ENCODE peak calls at places on chromosomes 11 and 22, in eight cellular contexts. One of them, this sample, is unnamed.

GRCh38 chr11:32386770-32387377 is 48.5 kb downstream of the WT1 start:
- DNase-seq in CD4-positive, alpha-beta memory T cell: no peak
- DNase-seq in mucosa of descending colon: no peak
- DNase-seq in CD8-positive, alpha-beta memory T cell: no peak
- DNase-seq in fibroblast of pulmonary artery: peak
- DNase-seq in GM12865: no peak
- DNase-seq in skeletal muscle cell: no peak
- DNase-seq in transverse colon: no peak
- DNase-seq in this sample: peak

GRCh38 chr11:7251836-7252682 is at the start of gene SYT9:
- DNase-seq in CD4-positive, alpha-beta memory T cell: no peak
- DNase-seq in mucosa of descending colon: peak
- DNase-seq in CD8-positive, alpha-beta memory T cell: no peak
- DNase-seq in fibroblast of pulmonary artery: peak
- DNase-seq in GM12865: peak
- DNase-seq in skeletal muscle cell: no peak
- DNase-seq in transverse colon: peak
- DNase-seq in this sample: peak

GRCh38 chr11:30282289-30282631 is 40.6 kb upstream of the ARL14EP start:
- DNase-seq in CD4-positive, alpha-beta memory T cell: no peak
- DNase-seq in mucosa of descending colon: no peak
- DNase-seq in CD8-positive, alpha-beta memory T cell: peak
- DNase-seq in fibroblast of pulmonary artery: no peak
- DNase-seq in GM12865: peak
- DNase-seq in skeletal muscle cell: no peak
- DNase-seq in transverse colon: peak
- DNase-seq in this sample: no peak

GRCh38 chr11:15497366-15497765 is 382.6 kb downstream of the INSC start:
- DNase-seq in CD4-positive, alpha-beta memory T cell: no peak
- DNase-seq in mucosa of descending colon: no peak
- DNase-seq in CD8-positive, alpha-beta memory T cell: no peak
- DNase-seq in fibroblast of pulmonary artery: no peak
- DNase-seq in GM12865: no peak
- DNase-seq in skeletal muscle cell: no peak
- DNase-seq in transverse colon: peak
- DNase-seq in this sample: no peak

GRCh38 chr11:3983101-3983500 is 111.5 kb upstream of the RRM1 start:
- DNase-seq in CD4-positive, alpha-beta memory T cell: no peak
- DNase-seq in mucosa of descending colon: no peak
- DNase-seq in CD8-positive, alpha-beta memory T cell: no peak
- DNase-seq in fibroblast of pulmonary artery: no peak
- DNase-seq in GM12865: no peak
- DNase-seq in skeletal muscle cell: no peak
- DNase-seq in transverse colon: no peak
- DNase-seq in this sample: no peak

GRCh38 chr11:57318178-57318577 is 6.6 kb downstream of the TNKS1BP1 start:
- DNase-seq in CD4-positive, alpha-beta memory T cell: no peak
- DNase-seq in mucosa of descending colon: no peak
- DNase-seq in CD8-positive, alpha-beta memory T cell: no peak
- DNase-seq in fibroblast of pulmonary artery: peak
- DNase-seq in GM12865: no peak
- DNase-seq in skeletal muscle cell: no peak
- DNase-seq in transverse colon: no peak
- DNase-seq in this sample: peak

GRCh38 chr11:128695539-128696221 is 1.8 kb downstream of the FLI1 start:
- DNase-seq in CD4-positive, alpha-beta memory T cell: peak
- DNase-seq in mucosa of descending colon: no peak
- DNase-seq in CD8-positive, alpha-beta memory T cell: peak
- DNase-seq in fibroblast of pulmonary artery: peak
- DNase-seq in GM12865: peak
- DNase-seq in skeletal muscle cell: no peak
- DNase-seq in transverse colon: peak
- DNase-seq in this sample: no peak

GRCh38 chr22:28951969-28952521 is 68.7 kb downstream of the ZNRF3 start:
- DNase-seq in CD4-positive, alpha-beta memory T cell: no peak
- DNase-seq in mucosa of descending colon: no peak
- DNase-seq in CD8-positive, alpha-beta memory T cell: no peak
- DNase-seq in fibroblast of pulmonary artery: peak
- DNase-seq in GM12865: no peak
- DNase-seq in skeletal muscle cell: peak
- DNase-seq in transverse colon: peak
- DNase-seq in this sample: peak

GRCh38 chr11:61815790-61816735 is 740 bp downstream of the FADS1 start:
- DNase-seq in CD4-positive, alpha-beta memory T cell: peak
- DNase-seq in mucosa of descending colon: peak
- DNase-seq in CD8-positive, alpha-beta memory T cell: peak
- DNase-seq in fibroblast of pulmonary artery: peak
- DNase-seq in GM12865: peak
- DNase-seq in skeletal muscle cell: no peak
- DNase-seq in transverse colon: peak
- DNase-seq in this sample: peak

GRCh38 chr22:37235897-37236607 is 8.0 kb downstream of the RAC2 start:
- DNase-seq in CD4-positive, alpha-beta memory T cell: no peak
- DNase-seq in mucosa of descending colon: peak
- DNase-seq in CD8-positive, alpha-beta memory T cell: no peak
- DNase-seq in fibroblast of pulmonary artery: no peak
- DNase-seq in GM12865: no peak
- DNase-seq in skeletal muscle cell: no peak
- DNase-seq in transverse colon: peak
- DNase-seq in this sample: no peak

GRCh38 chr11:4187055-4187988 is 92.7 kb downstream of the RRM1 start:
- DNase-seq in CD4-positive, alpha-beta memory T cell: peak
- DNase-seq in mucosa of descending colon: peak
- DNase-seq in CD8-positive, alpha-beta memory T cell: peak
- DNase-seq in fibroblast of pulmonary artery: peak
- DNase-seq in GM12865: peak
- DNase-seq in skeletal muscle cell: peak
- DNase-seq in transverse colon: peak
- DNase-seq in this sample: peak

GRCh38 chr11:86790867-86791849 is 9.2 kb upstream of the PRSS23 start:
- DNase-seq in CD4-positive, alpha-beta memory T cell: no peak
- DNase-seq in mucosa of descending colon: no peak
- DNase-seq in CD8-positive, alpha-beta memory T cell: no peak
- DNase-seq in fibroblast of pulmonary artery: no peak
- DNase-seq in GM12865: no peak
- DNase-seq in skeletal muscle cell: no peak
- DNase-seq in transverse colon: no peak
- DNase-seq in this sample: no peak

GRCh38 chr11:134412508-134413333 is 679 bp upstream of the B3GAT1 start:
- DNase-seq in CD4-positive, alpha-beta memory T cell: no peak
- DNase-seq in mucosa of descending colon: no peak
- DNase-seq in CD8-positive, alpha-beta memory T cell: no peak
- DNase-seq in fibroblast of pulmonary artery: no peak
- DNase-seq in GM12865: no peak
- DNase-seq in skeletal muscle cell: no peak
- DNase-seq in transverse colon: peak
- DNase-seq in this sample: no peak

GRCh38 chr11:101866619-101867491 is 48.0 kb upstream of the CEP126 start:
- DNase-seq in CD4-positive, alpha-beta memory T cell: no peak
- DNase-seq in mucosa of descending colon: no peak
- DNase-seq in CD8-positive, alpha-beta memory T cell: no peak
- DNase-seq in fibroblast of pulmonary artery: no peak
- DNase-seq in GM12865: no peak
- DNase-seq in skeletal muscle cell: no peak
- DNase-seq in transverse colon: no peak
- DNase-seq in this sample: peak

DNA sequence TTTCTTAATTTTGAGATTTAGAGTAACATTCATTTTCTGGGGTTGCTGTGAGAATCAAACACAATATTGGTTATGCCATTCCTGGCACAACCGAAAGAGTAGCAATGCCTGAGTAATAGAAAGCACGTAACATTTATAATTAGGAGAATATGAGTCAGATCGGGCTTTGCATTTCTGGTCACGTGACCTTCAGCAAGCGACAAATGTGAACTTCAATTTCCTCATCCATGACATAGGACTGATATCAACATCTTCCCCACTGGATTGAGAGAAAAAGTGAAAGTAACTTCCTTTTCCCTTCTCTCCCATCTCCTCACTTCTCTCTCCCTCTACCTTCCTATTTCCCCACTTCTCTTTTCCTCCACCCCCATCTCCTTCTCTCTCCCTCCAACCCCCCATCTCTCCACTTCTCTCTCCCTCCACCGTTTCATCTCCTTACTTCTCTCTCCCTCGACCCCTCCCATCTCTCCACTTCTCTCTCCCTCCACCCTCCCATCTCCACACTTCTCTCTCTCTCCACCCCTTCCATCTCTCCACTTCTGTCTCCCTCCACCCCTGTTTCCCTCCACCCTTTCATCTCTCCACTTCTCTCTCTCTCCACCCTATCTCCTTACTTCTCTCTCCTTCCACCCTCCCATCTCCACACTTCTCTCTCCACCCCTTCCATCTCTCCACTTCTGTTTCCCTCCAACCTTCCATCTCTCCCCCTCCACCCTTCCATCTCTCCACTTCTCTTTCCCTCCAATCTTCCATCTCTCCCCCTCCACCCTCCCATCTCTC is 33.5 kb upstream of the CAT start:
- DNase-seq in CD4-positive, alpha-beta memory T cell: no peak
- DNase-seq in mucosa of descending colon: no peak
- DNase-seq in CD8-positive, alpha-beta memory T cell: no peak
- DNase-seq in fibroblast of pulmonary artery: no peak
- DNase-seq in GM12865: peak
- DNase-seq in skeletal muscle cell: no peak
- DNase-seq in transverse colon: no peak
- DNase-seq in this sample: peak
- H3K4me3 ChIP-seq in CD4-positive, alpha-beta memory T cell: peak
- H3K4me3 ChIP-seq in mucosa of descending colon: no peak
- H3K4me3 ChIP-seq in CD8-positive, alpha-beta memory T cell: no peak
- H3K4me3 ChIP-seq in fibroblast of pulmonary artery: no peak
- H3K4me3 ChIP-seq in GM12865: no peak
- H3K4me3 ChIP-seq in skeletal muscle cell: no peak
- H3K4me3 ChIP-seq in transverse colon: no peak
- H3K4me3 ChIP-seq in this sample: no peak

DNA sequence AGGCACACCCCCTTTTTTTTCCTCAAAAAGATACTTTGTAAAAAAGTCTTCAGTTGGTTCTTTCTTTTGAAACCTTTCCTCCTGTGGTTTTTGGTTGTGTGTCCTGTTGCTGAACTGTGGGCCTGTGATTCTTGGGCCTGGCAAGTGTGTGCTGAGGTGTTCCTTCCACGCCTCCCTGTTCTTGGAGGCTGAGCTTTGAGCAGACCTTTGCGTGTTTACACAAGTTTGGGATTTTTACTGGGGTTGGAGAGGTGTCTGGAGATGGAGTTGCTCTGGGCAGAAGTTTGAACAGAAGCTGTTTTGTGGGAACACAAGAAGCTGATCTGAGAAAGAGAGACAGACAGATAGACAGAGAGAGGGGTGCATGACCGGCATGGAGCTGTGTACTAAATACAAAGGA is 70.1 kb downstream of the LDLRAD3 start:
- DNase-seq in CD4-positive, alpha-beta memory T cell: no peak
- DNase-seq in mucosa of descending colon: no peak
- DNase-seq in CD8-positive, alpha-beta memory T cell: no peak
- DNase-seq in fibroblast of pulmonary artery: no peak
- DNase-seq in GM12865: no peak
- DNase-seq in skeletal muscle cell: no peak
- DNase-seq in transverse colon: no peak
- DNase-seq in this sample: no peak
- H3K4me3 ChIP-seq in CD4-positive, alpha-beta memory T cell: no peak
- H3K4me3 ChIP-seq in mucosa of descending colon: no peak
- H3K4me3 ChIP-seq in CD8-positive, alpha-beta memory T cell: no peak
- H3K4me3 ChIP-seq in fibroblast of pulmonary artery: no peak
- H3K4me3 ChIP-seq in GM12865: no peak
- H3K4me3 ChIP-seq in skeletal muscle cell: no peak
- H3K4me3 ChIP-seq in transverse colon: no peak
- H3K4me3 ChIP-seq in this sample: no peak

DNA sequence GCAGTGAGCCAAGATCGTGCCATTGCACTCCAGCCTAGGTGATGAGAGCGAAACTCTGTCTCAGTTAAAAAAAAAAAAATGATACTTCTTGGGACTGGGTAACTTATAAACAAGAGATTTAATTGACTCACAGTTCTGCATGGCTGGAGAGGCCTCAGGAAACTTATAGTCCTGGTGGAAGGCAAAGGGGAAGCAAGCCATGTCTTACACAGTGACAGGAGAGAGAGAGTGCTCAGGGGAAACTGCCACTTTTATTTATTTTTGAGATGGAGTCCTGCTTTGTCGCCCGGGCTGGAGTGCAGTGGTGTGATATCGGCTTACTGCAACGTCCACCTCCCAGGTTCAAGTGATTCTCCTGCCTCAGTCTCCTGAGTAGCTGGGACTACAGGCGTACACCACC is 8.2 kb downstream of the SDF2L1 start:
- DNase-seq in CD4-positive, alpha-beta memory T cell: no peak
- DNase-seq in mucosa of descending colon: no peak
- DNase-seq in CD8-positive, alpha-beta memory T cell: no peak
- DNase-seq in fibroblast of pulmonary artery: no peak
- DNase-seq in GM12865: no peak
- DNase-seq in skeletal muscle cell: no peak
- DNase-seq in transverse colon: no peak
- DNase-seq in this sample: no peak
- H3K4me3 ChIP-seq in CD4-positive, alpha-beta memory T cell: no peak
- H3K4me3 ChIP-seq in mucosa of descending colon: no peak
- H3K4me3 ChIP-seq in CD8-positive, alpha-beta memory T cell: no peak
- H3K4me3 ChIP-seq in fibroblast of pulmonary artery: no peak
- H3K4me3 ChIP-seq in GM12865: no peak
- H3K4me3 ChIP-seq in skeletal muscle cell: no peak
- H3K4me3 ChIP-seq in transverse colon: no peak
- H3K4me3 ChIP-seq in this sample: no peak

GRCh38 chr22:19782533-19782932 is 22.0 kb downstream of the TBX1 start:
- DNase-seq in CD4-positive, alpha-beta memory T cell: no peak
- DNase-seq in mucosa of descending colon: no peak
- DNase-seq in CD8-positive, alpha-beta memory T cell: no peak
- DNase-seq in fibroblast of pulmonary artery: no peak
- DNase-seq in GM12865: no peak
- DNase-seq in skeletal muscle cell: no peak
- DNase-seq in transverse colon: no peak
- DNase-seq in this sample: no peak

GRCh38 chr22:19779685-19780268 is 19.2 kb downstream of the TBX1 start:
- DNase-seq in CD4-positive, alpha-beta memory T cell: no peak
- DNase-seq in mucosa of descending colon: no peak
- DNase-seq in CD8-positive, alpha-beta memory T cell: no peak
- DNase-seq in fibroblast of pulmonary artery: no peak
- DNase-seq in GM12865: no peak
- DNase-seq in skeletal muscle cell: peak
- DNase-seq in transverse colon: no peak
- DNase-seq in this sample: no peak

GRCh38 chr22:19776433-19777031 is 16.0 kb downstream of the TBX1 start:
- DNase-seq in CD4-positive, alpha-beta memory T cell: no peak
- DNase-seq in mucosa of descending colon: no peak
- DNase-seq in CD8-positive, alpha-beta memory T cell: no peak
- DNase-seq in fibroblast of pulmonary artery: no peak
- DNase-seq in GM12865: no peak
- DNase-seq in skeletal muscle cell: no peak
- DNase-seq in transverse colon: no peak
- DNase-seq in this sample: no peak

GRCh38 chr22:19775496-19776325 is 15.1 kb downstream of the TBX1 start:
- DNase-seq in CD4-positive, alpha-beta memory T cell: no peak
- DNase-seq in mucosa of descending colon: peak
- DNase-seq in CD8-positive, alpha-beta memory T cell: no peak
- DNase-seq in fibroblast of pulmonary artery: no peak
- DNase-seq in GM12865: peak
- DNase-seq in skeletal muscle cell: no peak
- DNase-seq in transverse colon: no peak
- DNase-seq in this sample: no peak

DNA sequence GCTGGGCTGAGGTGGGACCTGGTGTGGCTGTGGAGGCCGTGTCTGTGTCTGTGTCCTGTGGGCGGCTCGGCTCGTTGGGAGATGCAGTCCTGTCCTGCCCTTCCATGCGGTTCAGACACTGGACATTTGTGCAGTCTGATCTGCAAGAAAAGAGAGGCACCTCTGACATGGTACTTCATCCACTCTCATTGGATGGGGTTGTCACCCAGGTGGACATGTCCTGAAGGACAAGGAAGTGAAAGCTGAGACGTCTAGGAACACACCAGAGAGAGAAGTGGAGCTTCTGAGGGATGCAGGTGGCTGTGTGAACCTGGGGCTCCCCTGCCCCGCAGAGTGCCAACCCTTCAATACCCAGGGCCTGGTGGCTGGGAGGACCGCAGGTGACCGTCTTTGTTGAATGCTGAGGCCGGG is 18.4 kb downstream of the TBX1 start:
- DNase-seq in CD4-positive, alpha-beta memory T cell: no peak
- DNase-seq in mucosa of descending colon: no peak
- DNase-seq in CD8-positive, alpha-beta memory T cell: no peak
- DNase-seq in fibroblast of pulmonary artery: no peak
- DNase-seq in GM12865: no peak
- DNase-seq in skeletal muscle cell: no peak
- DNase-seq in transverse colon: no peak
- DNase-seq in this sample: no peak
- H3K4me3 ChIP-seq in CD4-positive, alpha-beta memory T cell: no peak
- H3K4me3 ChIP-seq in mucosa of descending colon: no peak
- H3K4me3 ChIP-seq in CD8-positive, alpha-beta memory T cell: no peak
- H3K4me3 ChIP-seq in fibroblast of pulmonary artery: no peak
- H3K4me3 ChIP-seq in GM12865: no peak
- H3K4me3 ChIP-seq in skeletal muscle cell: no peak
- H3K4me3 ChIP-seq in transverse colon: no peak
- H3K4me3 ChIP-seq in this sample: no peak

This sample was measured in fibroblast of mammary gland.